ENCODE peak calls at places on chromosome 22, in five cellular contexts. One of them, this sample, is unnamed.

GRCh38 chr22:20015971-20016733 is 471 bp downstream of the ARVCF start:
- DNase-seq in body of pancreas: peak
- DNase-seq in B cell: peak
- DNase-seq in astrocyte of the cerebellum: no peak
- DNase-seq in heart left ventricle: no peak
- DNase-seq in this sample: peak

GRCh38 chr22:22086501-22087158 is 104.0 kb upstream of the TOP3B start:
- DNase-seq in astrocyte of the cerebellum: no peak
- DNase-seq in heart left ventricle: no peak
- DNase-seq in B cell: no peak
- DNase-seq in body of pancreas: no peak
- DNase-seq in this sample: no peak

GRCh38 chr22:44580176-44580575 is 82.1 kb upstream of the RTL6 start:
- DNase-seq in B cell: no peak
- DNase-seq in body of pancreas: no peak
- DNase-seq in heart left ventricle: no peak
- DNase-seq in astrocyte of the cerebellum: no peak
- DNase-seq in this sample: no peak

GRCh38 chr22:16968218-16968595 is 39.8 kb downstream of the GAB4 start:
- DNase-seq in heart left ventricle: no peak
- DNase-seq in body of pancreas: no peak
- DNase-seq in B cell: no peak
- DNase-seq in astrocyte of the cerebellum: no peak
- DNase-seq in this sample: no peak

GRCh38 chr22:31747441-31747840 is 2.5 kb downstream of the PRR14L start:
- DNase-seq in heart left ventricle: no peak
- DNase-seq in astrocyte of the cerebellum: no peak
- DNase-seq in B cell: no peak
- DNase-seq in body of pancreas: no peak
- DNase-seq in this sample: no peak

GRCh38 chr22:45502215-45503070 is at the start of gene FBLN1:
- DNase-seq in B cell: no peak
- DNase-seq in body of pancreas: no peak
- DNase-seq in heart left ventricle: peak
- DNase-seq in astrocyte of the cerebellum: no peak
- DNase-seq in this sample: peak

GRCh38 chr22:46336119-46337078 is 885 bp downstream of the TRMU start:
- DNase-seq in astrocyte of the cerebellum: no peak
- DNase-seq in body of pancreas: peak
- DNase-seq in heart left ventricle: no peak
- DNase-seq in B cell: no peak
- DNase-seq in this sample: peak

GRCh38 chr22:33565580-33565995 is 354.7 kb downstream of the LARGE1 start:
- DNase-seq in astrocyte of the cerebellum: no peak
- DNase-seq in body of pancreas: no peak
- DNase-seq in heart left ventricle: no peak
- DNase-seq in B cell: no peak
- DNase-seq in this sample: no peak

GRCh38 chr22:44193537-44193896 is 12.8 kb downstream of the PARVG start:
- DNase-seq in astrocyte of the cerebellum: no peak
- DNase-seq in B cell: no peak
- DNase-seq in heart left ventricle: no peak
- DNase-seq in body of pancreas: no peak
- DNase-seq in this sample: no peak

GRCh38 chr22:33848251-33848650 is 72.0 kb downstream of the LARGE1 start:
- DNase-seq in body of pancreas: no peak
- DNase-seq in astrocyte of the cerebellum: no peak
- DNase-seq in B cell: no peak
- DNase-seq in heart left ventricle: no peak
- DNase-seq in this sample: no peak

GRCh38 chr22:19504900-19505734 is 19.1 kb downstream of the CLDN5 start:
- DNase-seq in B cell: no peak
- DNase-seq in astrocyte of the cerebellum: no peak
- DNase-seq in body of pancreas: no peak
- DNase-seq in heart left ventricle: no peak
- DNase-seq in this sample: no peak

GRCh38 chr22:22195265-22196017 is 49.1 kb upstream of the VPREB1 start:
- DNase-seq in B cell: peak
- DNase-seq in body of pancreas: peak
- DNase-seq in heart left ventricle: peak
- DNase-seq in astrocyte of the cerebellum: peak
- DNase-seq in this sample: peak

GRCh38 chr22:28819253-28820096 is 19.1 kb upstream of the XBP1 start:
- DNase-seq in B cell: no peak
- DNase-seq in astrocyte of the cerebellum: no peak
- DNase-seq in heart left ventricle: no peak
- DNase-seq in body of pancreas: peak
- DNase-seq in this sample: no peak

GRCh38 chr22:19843857-19844422 is 10.7 kb downstream of the GNB1L start:
- DNase-seq in body of pancreas: no peak
- DNase-seq in astrocyte of the cerebellum: no peak
- DNase-seq in B cell: no peak
- DNase-seq in heart left ventricle: no peak
- DNase-seq in this sample: no peak

GRCh38 chr22:38069372-38070249 is 12.4 kb downstream of the PICK1 start:
- DNase-seq in astrocyte of the cerebellum: no peak
- DNase-seq in body of pancreas: no peak
- DNase-seq in B cell: no peak
- DNase-seq in heart left ventricle: peak
- DNase-seq in this sample: peak

GRCh38 chr22:23404689-23405365 is 175.3 kb downstream of the IGLL1 start:
- DNase-seq in B cell: no peak
- DNase-seq in heart left ventricle: peak
- DNase-seq in body of pancreas: peak
- DNase-seq in astrocyte of the cerebellum: peak
- DNase-seq in this sample: no peak

GRCh38 chr22:43407591-43407990 is 4.2 kb upstream of the MPPED1 start:
- DNase-seq in body of pancreas: no peak
- DNase-seq in astrocyte of the cerebellum: no peak
- DNase-seq in B cell: no peak
- DNase-seq in heart left ventricle: no peak
- DNase-seq in this sample: no peak

GRCh38 chr22:36465232-36466021 is 16.0 kb downstream of the TXN2 start:
- DNase-seq in B cell: no peak
- DNase-seq in body of pancreas: peak
- DNase-seq in heart left ventricle: peak
- DNase-seq in astrocyte of the cerebellum: peak
- DNase-seq in this sample: no peak

GRCh38 chr22:41478891-41479521 is 10.1 kb downstream of the ACO2 start:
- DNase-seq in body of pancreas: peak
- DNase-seq in heart left ventricle: no peak
- DNase-seq in astrocyte of the cerebellum: no peak
- DNase-seq in B cell: peak
- DNase-seq in this sample: peak

GRCh38 chr22:37208401-37209139 is 3.7 kb downstream of the SSTR3 start:
- DNase-seq in heart left ventricle: no peak
- DNase-seq in B cell: no peak
- DNase-seq in astrocyte of the cerebellum: no peak
- DNase-seq in body of pancreas: no peak
- DNase-seq in this sample: no peak

GRCh38 chr22:47205562-47205961 is 443.1 kb downstream of the TBC1D22A start:
- DNase-seq in astrocyte of the cerebellum: no peak
- DNase-seq in body of pancreas: no peak
- DNase-seq in B cell: no peak
- DNase-seq in heart left ventricle: no peak
- DNase-seq in this sample: no peak

GRCh38 chr22:33350961-33351360 is 292.8 kb upstream of the SYN3 start:
- DNase-seq in astrocyte of the cerebellum: no peak
- DNase-seq in B cell: no peak
- DNase-seq in heart left ventricle: no peak
- DNase-seq in body of pancreas: no peak
- DNase-seq in this sample: no peak

GRCh38 chr22:41565403-41566054 is 4.7 kb downstream of the CSDC2 start:
- DNase-seq in heart left ventricle: no peak
- DNase-seq in B cell: no peak
- DNase-seq in body of pancreas: peak
- DNase-seq in astrocyte of the cerebellum: peak
- DNase-seq in this sample: no peak

GRCh38 chr22:47798229-47798628 is 1035.8 kb downstream of the TBC1D22A start:
- DNase-seq in body of pancreas: no peak
- DNase-seq in heart left ventricle: no peak
- DNase-seq in B cell: no peak
- DNase-seq in astrocyte of the cerebellum: no peak
- DNase-seq in this sample: no peak

GRCh38 chr22:49046546-49047305 is 780.9 kb downstream of the BRD1 start:
- DNase-seq in heart left ventricle: no peak
- DNase-seq in astrocyte of the cerebellum: no peak
- DNase-seq in B cell: no peak
- DNase-seq in body of pancreas: peak
- DNase-seq in this sample: no peak

GRCh38 chr22:47201996-47202818 is 439.8 kb downstream of the TBC1D22A start:
- DNase-seq in heart left ventricle: no peak
- DNase-seq in body of pancreas: no peak
- DNase-seq in B cell: no peak
- DNase-seq in astrocyte of the cerebellum: no peak
- DNase-seq in this sample: no peak

GRCh38 chr22:28582806-28583205 is 96.8 kb downstream of the TTC28 start:
- DNase-seq in body of pancreas: no peak
- DNase-seq in heart left ventricle: no peak
- DNase-seq in B cell: no peak
- DNase-seq in astrocyte of the cerebellum: peak
- DNase-seq in this sample: no peak

GRCh38 chr22:30490399-30490798 is 15.1 kb downstream of the SEC14L4 start:
- DNase-seq in astrocyte of the cerebellum: no peak
- DNase-seq in body of pancreas: no peak
- DNase-seq in heart left ventricle: no peak
- DNase-seq in B cell: no peak
- DNase-seq in this sample: no peak
- TF ChIP-seq CTCF in astrocyte of the cerebellum: peak
- TF ChIP-seq CTCF in body of pancreas: no peak
- TF ChIP-seq CTCF in heart left ventricle: no peak
- TF ChIP-seq CTCF in B cell: no peak
- TF ChIP-seq CTCF in this sample: no peak

GRCh38 chr22:26674211-26675190 is 17.1 kb downstream of the MIAT start:
- DNase-seq in astrocyte of the cerebellum: no peak
- DNase-seq in body of pancreas: no peak
- DNase-seq in heart left ventricle: no peak
- DNase-seq in B cell: peak
- DNase-seq in this sample: no peak
- TF ChIP-seq CTCF in astrocyte of the cerebellum: no peak
- TF ChIP-seq CTCF in body of pancreas: no peak
- TF ChIP-seq CTCF in heart left ventricle: no peak
- TF ChIP-seq CTCF in B cell: no peak
- TF ChIP-seq CTCF in this sample: no peak

GRCh38 chr22:40346178-40347064 is at the start of gene ADSL:
- DNase-seq in B cell: peak
- DNase-seq in body of pancreas: peak
- DNase-seq in astrocyte of the cerebellum: peak
- DNase-seq in heart left ventricle: peak
- DNase-seq in this sample: peak

GRCh38 chr22:40345271-40345670 is 1.0 kb upstream of the ADSL start:
- DNase-seq in B cell: no peak
- DNase-seq in body of pancreas: no peak
- DNase-seq in astrocyte of the cerebellum: no peak
- DNase-seq in heart left ventricle: no peak
- DNase-seq in this sample: no peak

GRCh38 chr22:40347300-40347699 is 1.0 kb downstream of the ADSL start:
- DNase-seq in astrocyte of the cerebellum: no peak
- DNase-seq in heart left ventricle: no peak
- DNase-seq in B cell: no peak
- DNase-seq in body of pancreas: no peak
- DNase-seq in this sample: no peak

GRCh38 chr22:40345801-40346177 is 511 bp upstream of the ADSL start:
- DNase-seq in heart left ventricle: peak
- DNase-seq in B cell: peak
- DNase-seq in body of pancreas: peak
- DNase-seq in astrocyte of the cerebellum: no peak
- DNase-seq in this sample: peak

GRCh38 chr22:40348025-40348658 is 1.8 kb downstream of the ADSL start:
- DNase-seq in astrocyte of the cerebellum: no peak
- DNase-seq in B cell: peak
- DNase-seq in heart left ventricle: no peak
- DNase-seq in body of pancreas: peak
- DNase-seq in this sample: peak
- TF ChIP-seq CTCF in astrocyte of the cerebellum: peak
- TF ChIP-seq CTCF in B cell: peak
- TF ChIP-seq CTCF in heart left ventricle: peak
- TF ChIP-seq CTCF in body of pancreas: peak
- TF ChIP-seq CTCF in this sample: peak

GRCh38 chr22:26679003-26679629 is 21.7 kb downstream of the MIAT start:
- DNase-seq in B cell: peak
- DNase-seq in body of pancreas: peak
- DNase-seq in astrocyte of the cerebellum: peak
- DNase-seq in heart left ventricle: peak
- DNase-seq in this sample: peak
- TF ChIP-seq CTCF in B cell: peak
- TF ChIP-seq CTCF in body of pancreas: peak
- TF ChIP-seq CTCF in astrocyte of the cerebellum: peak
- TF ChIP-seq CTCF in heart left ventricle: peak
- TF ChIP-seq CTCF in this sample: peak

DNA sequence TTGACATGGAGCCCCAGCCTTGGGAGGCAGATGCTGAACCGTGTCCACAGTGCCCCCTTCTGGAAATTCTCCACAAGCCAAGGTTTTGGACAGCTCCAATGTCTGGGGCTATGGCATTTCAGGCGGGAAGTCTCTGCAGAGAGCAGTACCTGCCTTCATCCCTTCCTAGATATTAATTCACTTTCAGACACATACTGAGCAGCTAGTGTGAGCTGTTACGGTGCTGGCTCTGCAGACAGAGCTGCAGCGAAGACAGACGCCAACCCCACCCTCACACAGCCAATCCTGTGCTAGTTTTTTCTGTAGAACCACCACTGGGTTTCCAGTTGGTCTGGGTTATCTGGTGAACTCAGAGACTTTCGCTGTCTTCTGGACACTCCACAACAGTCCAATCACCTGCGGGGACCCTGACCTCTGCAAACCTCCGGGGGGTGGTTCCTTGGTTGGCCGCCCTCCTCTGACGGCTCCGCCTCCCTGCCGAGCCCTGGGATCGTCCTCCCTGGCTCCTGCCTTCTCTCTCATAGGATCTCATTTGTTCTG is 9.1 kb downstream of the LMF2 start:
- DNase-seq in body of pancreas: peak
- DNase-seq in B cell: peak
- DNase-seq in heart left ventricle: peak
- DNase-seq in astrocyte of the cerebellum: no peak
- DNase-seq in this sample: peak
- TF ChIP-seq CTCF in body of pancreas: peak
- TF ChIP-seq CTCF in B cell: peak
- TF ChIP-seq CTCF in heart left ventricle: peak
- TF ChIP-seq CTCF in astrocyte of the cerebellum: peak
- TF ChIP-seq CTCF in this sample: peak

GRCh38 chr22:27241430-27242110 is 560.0 kb downstream of the MN1 start:
- DNase-seq in B cell: no peak
- DNase-seq in body of pancreas: peak
- DNase-seq in astrocyte of the cerebellum: peak
- DNase-seq in heart left ventricle: no peak
- DNase-seq in this sample: peak
- TF ChIP-seq CTCF in B cell: no peak
- TF ChIP-seq CTCF in body of pancreas: peak
- TF ChIP-seq CTCF in astrocyte of the cerebellum: no peak
- TF ChIP-seq CTCF in heart left ventricle: no peak
- TF ChIP-seq CTCF in this sample: no peak